ENCODE peak calls at places on chromosomes 1 and 21, in ten cellular contexts. Z, V, R, H, F, W, N, M, K and X are unnamed samples.

GRCh38 chr1:38272515-38272914 is 225.9 kb upstream of the POU3F1 start:
- DNase-seq in R (no peak), H (no peak), W (no peak), Z (no peak), N (no peak), K (no peak), M (no peak), F (no peak), V (no peak), X (no peak)

GRCh38 chr1:200641175-200641489 is 20.6 kb upstream of the KIF14 start:
- DNase-seq in K (no peak), Z (no peak), H (no peak), W (no peak), F (no peak), R (peak; percentile 30), V (no peak), M (no peak), N (no peak), X (no peak)

GRCh38 chr1:180765156-180765555 is 133.3 kb downstream of the XPR1 start:
- DNase-seq in W (no peak), F (no peak), N (no peak), R (no peak), Z (no peak), V (no peak), H (no peak), M (no peak), K (no peak), X (no peak)

GRCh38 chr1:243580072-243580471 is 270.0 kb downstream of the AKT3 start:
- DNase-seq in Z (no peak), F (no peak), V (no peak), R (peak; percentile 53), K (no peak), W (no peak), N (no peak), H (no peak), M (no peak), X (no peak)

GRCh38 chr1:205809942-205810345 is 3.1 kb downstream of the SLC41A1 start:
- DNase-seq in W (no peak), Z (peak; percentile 55), K (no peak), H (no peak), N (no peak), V (no peak), R (no peak), M (no peak), F (no peak), X (no peak)

GRCh38 chr1:22366346-22366745 is 85.3 kb upstream of the ZBTB40 start:
- DNase-seq in N (no peak), K (no peak), M (no peak), W (no peak), V (no peak), H (no peak), R (no peak), Z (no peak), F (no peak), X (no peak)

GRCh38 chr1:244302889-244303609 is 148.7 kb downstream of the ADSS2 start:
- DNase-seq in H (no peak), N (no peak), F (peak; percentile 85), V (no peak), K (no peak), Z (no peak), M (no peak), R (peak; percentile 54), W (peak; percentile 39), X (no peak)

GRCh38 chr1:171139890-171140289 is 45.2 kb upstream of the FMO2 start:
- DNase-seq in V (no peak), W (no peak), F (no peak), K (no peak), M (no peak), Z (peak; percentile 18), R (no peak), N (no peak), H (no peak), X (no peak)

GRCh38 chr1:233081686-233082085 is 131.3 kb downstream of the NTPCR start:
- DNase-seq in N (no peak), F (no peak), V (no peak), Z (no peak), K (no peak), M (peak; percentile 44), R (no peak), W (no peak), H (no peak), X (no peak)

GRCh38 chr1:86156571-86157455 is at the start of gene COL24A1:
- DNase-seq in M (peak; percentile 48), K (peak; percentile 84), Z (peak; percentile 58), W (no peak), R (peak; percentile 56), N (peak; percentile 76), H (peak; percentile 88), V (peak; percentile 26), F (peak; percentile 6), X (peak; percentile 78)

GRCh38 chr1:56187410-56187809 is 392.0 kb downstream of the PLPP3 start:
- DNase-seq in W (no peak), R (no peak), K (no peak), F (no peak), N (no peak), V (no peak), H (no peak), Z (no peak), M (no peak), X (no peak)

GRCh38 chr1:185401019-185401418 is 84.0 kb upstream of the IVNS1ABP start:
- DNase-seq in W (no peak), H (peak; percentile 66), V (no peak), K (no peak), F (no peak), R (no peak), M (no peak), Z (no peak), N (peak; percentile 91), X (peak; percentile 37)

GRCh38 chr21:16250282-16250681 is 520.5 kb downstream of the USP25 start:
- DNase-seq in M (no peak), K (no peak), N (no peak), R (no peak), V (no peak), H (no peak), Z (no peak), F (no peak), W (no peak), X (no peak)

GRCh38 chr1:47931395-47931794 is 65.8 kb downstream of the TRABD2B start:
- DNase-seq in W (no peak), M (peak; percentile 25), H (no peak), Z (no peak), N (no peak), K (no peak), V (peak; percentile 24), R (no peak), F (peak; percentile 32), X (no peak)

GRCh38 chr21:44350773-44351481 is 2.5 kb upstream of the TRPM2 start:
- DNase-seq in H (peak; percentile 71), V (no peak), F (no peak), N (no peak), M (no peak), R (no peak), W (no peak), K (no peak), Z (no peak), X (no peak)

GRCh38 chr1:1295154-1295923 is 12.4 kb downstream of the ACAP3 start:
- DNase-seq in N (no peak), K (no peak), W (no peak), H (no peak), V (no peak), F (no peak), M (no peak), Z (no peak), R (no peak), X (no peak)

GRCh38 chr1:18926315-18927081 is 24.1 kb upstream of the ALDH4A1 start:
- DNase-seq in R (peak; percentile 93), N (no peak), H (no peak), V (peak; percentile 94), K (peak; percentile 84), M (peak; percentile 96), F (peak; percentile 57), W (peak; percentile 88), Z (peak; percentile 79), X (no peak)
- H3K4me3 ChIP-seq in R (no peak overlapping the region), N (no peak overlapping the region), H (no peak overlapping the region), V (peak overlapping the region; percentile 56), K (no peak overlapping the region), M (peak overlapping the region; percentile 23), F (no peak overlapping the region), W (peak overlapping the region; percentile 17), Z (no peak overlapping the region), X (no peak overlapping the region)

DNA sequence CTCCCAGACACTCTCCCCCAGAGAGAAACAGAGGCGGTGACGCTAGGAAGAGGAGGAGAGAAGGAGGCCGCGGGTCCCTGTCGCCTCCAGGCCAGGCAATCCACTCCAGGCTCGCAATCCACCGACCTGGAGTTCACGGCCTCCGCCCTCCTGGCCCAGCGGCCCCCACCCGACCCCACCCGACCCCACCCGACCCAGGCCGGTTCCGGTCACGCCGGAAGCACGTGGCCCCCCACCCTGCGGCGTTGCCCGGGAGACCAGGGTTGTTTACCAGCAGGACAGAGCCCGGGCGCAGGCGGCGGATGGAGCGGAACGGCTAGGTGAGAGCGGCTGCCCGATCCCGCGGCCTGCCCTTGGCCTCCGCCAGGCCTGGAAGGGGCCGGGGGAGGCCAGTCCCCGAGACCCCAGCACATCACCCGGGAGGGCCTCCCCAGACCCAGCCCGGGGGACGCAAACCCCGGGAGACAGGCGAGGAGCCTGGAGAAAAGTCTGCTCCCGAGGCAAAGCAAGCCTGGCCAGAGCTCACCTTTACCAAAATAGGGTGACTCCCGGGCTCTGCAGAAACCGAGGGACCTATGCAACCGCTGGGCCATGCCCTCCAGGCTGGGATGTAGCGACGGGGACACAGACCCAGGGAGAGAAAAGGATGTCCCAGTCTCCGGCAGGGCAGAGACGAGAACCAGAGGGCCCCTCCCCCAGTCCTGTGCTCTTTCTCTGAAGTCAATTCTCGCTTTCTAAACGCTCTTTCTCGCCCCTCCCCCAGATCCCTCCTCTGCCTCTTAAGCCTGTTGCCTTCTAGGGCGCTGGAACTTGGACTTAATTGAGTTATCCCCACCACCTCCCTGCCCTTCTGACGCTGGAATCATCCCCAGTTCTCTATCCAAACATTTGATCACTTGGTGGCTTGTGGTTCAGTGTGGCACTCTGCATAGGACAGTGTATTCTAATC is at the start of the genes PLA2G2C and UBXN10:
- DNase-seq in K (peak; percentile 95), N (no peak), M (peak; percentile 52), Z (peak; percentile 60), W (no peak), V (peak; percentile 49), H (peak; percentile 91), R (no peak), F (peak; percentile 97), X (no peak)
- H3K4me3 ChIP-seq in K (peak within 1 kb of the TSS; percentile 75), N (peak within 1 kb of the TSS; percentile 64), M (no peak within 1 kb of the TSS), Z (peak within 1 kb of the TSS; percentile 33), W (peak within 1 kb of the TSS; percentile 41), V (no peak within 1 kb of the TSS), H (peak within 1 kb of the TSS; percentile 61), R (no peak within 1 kb of the TSS), F (peak within 1 kb of the TSS; percentile 74), X (peak within 1 kb of the TSS; percentile 58)

GRCh38 chr1:70919924-70920323 is 127.7 kb downstream of the PTGER3 start:
- DNase-seq in K (no peak), V (no peak), R (no peak), H (no peak), M (no peak), W (no peak), N (no peak), Z (no peak), F (no peak), X (no peak)
- H3K4me3 ChIP-seq in K (no peak overlapping the region), V (no peak overlapping the region), R (no peak overlapping the region), H (no peak overlapping the region), M (no peak overlapping the region), W (no peak overlapping the region), N (no peak overlapping the region), Z (no peak overlapping the region), F (no peak overlapping the region), X (no peak overlapping the region)

DNA sequence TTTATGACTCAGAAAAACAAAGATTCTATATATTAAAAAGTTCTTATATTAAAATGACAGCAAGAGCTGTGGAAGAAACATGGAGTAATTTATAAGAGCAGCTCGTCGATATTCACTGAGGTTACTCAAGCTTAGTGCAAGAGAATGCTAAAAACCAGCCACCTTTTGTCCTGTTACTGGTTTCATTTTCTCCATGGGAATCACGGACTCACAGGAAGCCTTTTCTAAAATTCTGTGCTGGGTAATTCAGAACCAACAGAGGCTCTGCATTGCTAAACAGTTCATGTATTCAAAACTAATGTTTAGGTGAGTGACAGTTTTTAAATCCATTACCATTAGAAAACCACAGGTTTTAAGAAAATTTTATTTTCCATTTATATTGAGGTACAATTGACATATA is 147.7 kb upstream of the MAP1LC3C start:
- DNase-seq in R (peak; percentile 5), W (peak; percentile 17), F (no peak), K (no peak), Z (no peak), N (no peak), H (no peak), V (no peak), M (peak; percentile 79), X (no peak)
- H3K4me3 ChIP-seq in R (no peak overlapping the region), W (peak overlapping the region; percentile 42), F (no peak overlapping the region), K (no peak overlapping the region), Z (no peak overlapping the region), N (no peak overlapping the region), H (no peak overlapping the region), V (no peak overlapping the region), M (peak overlapping the region; percentile 48), X (no peak overlapping the region)